ENCODE peak calls at places on chromosome 21, in nine cellular contexts. One of them, this sample, is unnamed.

GRCh38 chr21:39353295-39353694 is 4.4 kb upstream of the HMGN1 start:
- DNase-seq in HFFc6: peak; percentile 13
- DNase-seq in GM10248: no peak
- DNase-seq in NCI-H345: no peak
- DNase-seq in HT-29: no peak
- DNase-seq in astrocyte of the spinal cord: no peak
- DNase-seq in NCI-H1417: no peak
- DNase-seq in activated naive CD4-positive, alpha-beta T cell treated with anti-CD3 and anti-CD28 coated beads, Interleukin-2, amount 50 U/mL, for 16 hours: no peak
- DNase-seq in GM12892: no peak
- DNase-seq in this sample: no peak

GRCh38 chr21:26753822-26754221 is 91.4 kb downstream of the ADAMTS1 start:
- DNase-seq in NCI-H1417: no peak
- DNase-seq in GM10248: no peak
- DNase-seq in HT-29: no peak
- DNase-seq in astrocyte of the spinal cord: no peak
- DNase-seq in NCI-H345: no peak
- DNase-seq in GM12892: no peak
- DNase-seq in activated naive CD4-positive, alpha-beta T cell treated with anti-CD3 and anti-CD28 coated beads, Interleukin-2, amount 50 U/mL, for 16 hours: no peak
- DNase-seq in HFFc6: no peak
- DNase-seq in this sample: no peak

GRCh38 chr21:45721656-45722055 is 78.1 kb downstream of the PCBP3 start:
- DNase-seq in NCI-H1417: no peak
- DNase-seq in GM12892: no peak
- DNase-seq in activated naive CD4-positive, alpha-beta T cell treated with anti-CD3 and anti-CD28 coated beads, Interleukin-2, amount 50 U/mL, for 16 hours: no peak
- DNase-seq in GM10248: no peak
- DNase-seq in HFFc6: no peak
- DNase-seq in HT-29: no peak
- DNase-seq in astrocyte of the spinal cord: peak; percentile 16
- DNase-seq in NCI-H345: no peak
- DNase-seq in this sample: no peak

GRCh38 chr21:26707241-26707640 is 134.2 kb upstream of the CYYR1 start:
- DNase-seq in HFFc6: no peak
- DNase-seq in activated naive CD4-positive, alpha-beta T cell treated with anti-CD3 and anti-CD28 coated beads, Interleukin-2, amount 50 U/mL, for 16 hours: no peak
- DNase-seq in astrocyte of the spinal cord: no peak
- DNase-seq in NCI-H1417: no peak
- DNase-seq in GM12892: no peak
- DNase-seq in GM10248: no peak
- DNase-seq in NCI-H345: no peak
- DNase-seq in HT-29: no peak
- DNase-seq in this sample: no peak

GRCh38 chr21:15000076-15000475 is 64.7 kb downstream of the NRIP1 start:
- DNase-seq in NCI-H345: no peak
- DNase-seq in HFFc6: peak; percentile 48
- DNase-seq in activated naive CD4-positive, alpha-beta T cell treated with anti-CD3 and anti-CD28 coated beads, Interleukin-2, amount 50 U/mL, for 16 hours: no peak
- DNase-seq in GM10248: no peak
- DNase-seq in NCI-H1417: no peak
- DNase-seq in astrocyte of the spinal cord: peak; percentile 81
- DNase-seq in HT-29: no peak
- DNase-seq in GM12892: no peak
- DNase-seq in this sample: peak; percentile 42

GRCh38 chr21:45329261-45330074 is 41.8 kb upstream of the POFUT2 start:
- DNase-seq in GM12892: no peak
- DNase-seq in HT-29: peak; percentile 87
- DNase-seq in NCI-H1417: no peak
- DNase-seq in activated naive CD4-positive, alpha-beta T cell treated with anti-CD3 and anti-CD28 coated beads, Interleukin-2, amount 50 U/mL, for 16 hours: no peak
- DNase-seq in astrocyte of the spinal cord: no peak
- DNase-seq in GM10248: no peak
- DNase-seq in HFFc6: no peak
- DNase-seq in NCI-H345: no peak
- DNase-seq in this sample: no peak

GRCh38 chr21:38929137-38929536 is 123.4 kb downstream of the ETS2 start:
- DNase-seq in HFFc6: no peak
- DNase-seq in GM12892: no peak
- DNase-seq in HT-29: no peak
- DNase-seq in NCI-H1417: no peak
- DNase-seq in NCI-H345: no peak
- DNase-seq in GM10248: no peak
- DNase-seq in activated naive CD4-positive, alpha-beta T cell treated with anti-CD3 and anti-CD28 coated beads, Interleukin-2, amount 50 U/mL, for 16 hours: no peak
- DNase-seq in astrocyte of the spinal cord: no peak
- DNase-seq in this sample: no peak

GRCh38 chr21:36703626-36704280 is 4.8 kb downstream of the SIM2 start:
- DNase-seq in NCI-H1417: no peak
- DNase-seq in HFFc6: no peak
- DNase-seq in activated naive CD4-positive, alpha-beta T cell treated with anti-CD3 and anti-CD28 coated beads, Interleukin-2, amount 50 U/mL, for 16 hours: no peak
- DNase-seq in NCI-H345: no peak
- DNase-seq in astrocyte of the spinal cord: no peak
- DNase-seq in HT-29: no peak
- DNase-seq in GM12892: no peak
- DNase-seq in GM10248: peak; percentile 18
- DNase-seq in this sample: no peak

GRCh38 chr21:28669978-28670377 is 322.7 kb downstream of the LTN1 start:
- DNase-seq in GM10248: no peak
- DNase-seq in NCI-H1417: no peak
- DNase-seq in HFFc6: no peak
- DNase-seq in activated naive CD4-positive, alpha-beta T cell treated with anti-CD3 and anti-CD28 coated beads, Interleukin-2, amount 50 U/mL, for 16 hours: no peak
- DNase-seq in HT-29: no peak
- DNase-seq in GM12892: no peak
- DNase-seq in astrocyte of the spinal cord: no peak
- DNase-seq in NCI-H345: no peak
- DNase-seq in this sample: no peak

GRCh38 chr21:45048026-45048698 is 26.2 kb upstream of the ADARB1 start:
- DNase-seq in activated naive CD4-positive, alpha-beta T cell treated with anti-CD3 and anti-CD28 coated beads, Interleukin-2, amount 50 U/mL, for 16 hours: no peak
- DNase-seq in NCI-H345: no peak
- DNase-seq in astrocyte of the spinal cord: no peak
- DNase-seq in GM10248: no peak
- DNase-seq in HFFc6: no peak
- DNase-seq in GM12892: no peak
- DNase-seq in NCI-H1417: no peak
- DNase-seq in HT-29: no peak
- DNase-seq in this sample: no peak

GRCh38 chr21:41449613-41450012 is 23.6 kb downstream of the MX1 start:
- DNase-seq in HT-29: no peak
- DNase-seq in GM12892: no peak
- DNase-seq in NCI-H1417: no peak
- DNase-seq in astrocyte of the spinal cord: no peak
- DNase-seq in HFFc6: no peak
- DNase-seq in activated naive CD4-positive, alpha-beta T cell treated with anti-CD3 and anti-CD28 coated beads, Interleukin-2, amount 50 U/mL, for 16 hours: no peak
- DNase-seq in NCI-H345: no peak
- DNase-seq in GM10248: no peak
- DNase-seq in this sample: no peak

GRCh38 chr21:46116189-46116845 is 18.4 kb downstream of the COL6A2 start:
- DNase-seq in astrocyte of the spinal cord: no peak
- DNase-seq in GM12892: peak; percentile 13
- DNase-seq in NCI-H1417: no peak
- DNase-seq in activated naive CD4-positive, alpha-beta T cell treated with anti-CD3 and anti-CD28 coated beads, Interleukin-2, amount 50 U/mL, for 16 hours: peak; percentile 7
- DNase-seq in HT-29: no peak
- DNase-seq in NCI-H345: no peak
- DNase-seq in HFFc6: no peak
- DNase-seq in GM10248: no peak
- DNase-seq in this sample: no peak

GRCh38 chr21:25489673-25490072 is 117.6 kb downstream of the MRPL39 start:
- DNase-seq in GM10248: no peak
- DNase-seq in NCI-H345: no peak
- DNase-seq in GM12892: no peak
- DNase-seq in activated naive CD4-positive, alpha-beta T cell treated with anti-CD3 and anti-CD28 coated beads, Interleukin-2, amount 50 U/mL, for 16 hours: no peak
- DNase-seq in NCI-H1417: no peak
- DNase-seq in astrocyte of the spinal cord: no peak
- DNase-seq in HFFc6: no peak
- DNase-seq in HT-29: no peak
- DNase-seq in this sample: no peak

GRCh38 chr21:29403291-29403690 is 104.6 kb downstream of the BACH1 start:
- DNase-seq in HT-29: no peak
- DNase-seq in NCI-H345: no peak
- DNase-seq in GM10248: no peak
- DNase-seq in astrocyte of the spinal cord: peak; percentile 10
- DNase-seq in activated naive CD4-positive, alpha-beta T cell treated with anti-CD3 and anti-CD28 coated beads, Interleukin-2, amount 50 U/mL, for 16 hours: no peak
- DNase-seq in HFFc6: no peak
- DNase-seq in NCI-H1417: no peak
- DNase-seq in GM12892: no peak
- DNase-seq in this sample: no peak

GRCh38 chr21:43269461-43269860 is 100.7 kb downstream of the CRYAA start:
- DNase-seq in NCI-H345: no peak
- DNase-seq in GM12892: no peak
- DNase-seq in HFFc6: no peak
- DNase-seq in HT-29: no peak
- DNase-seq in activated naive CD4-positive, alpha-beta T cell treated with anti-CD3 and anti-CD28 coated beads, Interleukin-2, amount 50 U/mL, for 16 hours: peak; percentile 29
- DNase-seq in astrocyte of the spinal cord: no peak
- DNase-seq in GM10248: peak; percentile 66
- DNase-seq in NCI-H1417: no peak
- DNase-seq in this sample: no peak

GRCh38 chr21:30714946-30715345 is 3.6 kb downstream of the KRTAP21-3 start:
- DNase-seq in HFFc6: no peak
- DNase-seq in NCI-H1417: no peak
- DNase-seq in activated naive CD4-positive, alpha-beta T cell treated with anti-CD3 and anti-CD28 coated beads, Interleukin-2, amount 50 U/mL, for 16 hours: no peak
- DNase-seq in NCI-H345: no peak
- DNase-seq in GM12892: no peak
- DNase-seq in HT-29: no peak
- DNase-seq in astrocyte of the spinal cord: no peak
- DNase-seq in GM10248: no peak
- DNase-seq in this sample: no peak

GRCh38 chr21:25396135-25396711 is 211.1 kb downstream of the MRPL39 start:
- DNase-seq in GM10248: peak; percentile 60
- DNase-seq in NCI-H1417: no peak
- DNase-seq in activated naive CD4-positive, alpha-beta T cell treated with anti-CD3 and anti-CD28 coated beads, Interleukin-2, amount 50 U/mL, for 16 hours: peak; percentile 74
- DNase-seq in astrocyte of the spinal cord: no peak
- DNase-seq in NCI-H345: no peak
- DNase-seq in HT-29: no peak
- DNase-seq in GM12892: peak; percentile 27
- DNase-seq in HFFc6: no peak
- DNase-seq in this sample: no peak

GRCh38 chr21:44593598-44594405 is 1.5 kb upstream of the KRTAP10-6 start:
- DNase-seq in HT-29: no peak
- DNase-seq in NCI-H1417: peak; percentile 59
- DNase-seq in NCI-H345: no peak
- DNase-seq in GM12892: no peak
- DNase-seq in astrocyte of the spinal cord: no peak
- DNase-seq in GM10248: no peak
- DNase-seq in activated naive CD4-positive, alpha-beta T cell treated with anti-CD3 and anti-CD28 coated beads, Interleukin-2, amount 50 U/mL, for 16 hours: no peak
- DNase-seq in HFFc6: no peak
- DNase-seq in this sample: no peak